ENCODE peak calls at places on chromosomes 2 and 18, in seven cellular contexts. F, W, K, H, G, C and J are unnamed samples.

GRCh38 chr2:13650586-13651180 is 933.9 kb downstream of the TRIB2 start:
- DNase-seq in F (no peak), C (no peak), W (no peak), G (no peak), K (no peak), H (no peak), J (no peak)

GRCh38 chr2:236875906-236876505 is 209.7 kb upstream of the COPS8 start:
- DNase-seq in K (no peak), C (peak; percentile 57), G (no peak), F (no peak), H (no peak), W (no peak), J (no peak)

GRCh38 chr2:9375857-9376428 is 47.4 kb downstream of the ITGB1BP1 start:
- DNase-seq in F (no peak), H (no peak), C (no peak), G (no peak), K (no peak), W (no peak), J (no peak)

GRCh38 chr2:231605607-231606091 is 13.0 kb downstream of the TEX44 start:
- DNase-seq in K (peak; percentile 76), F (no peak), C (no peak), W (peak; percentile 17), G (no peak), H (peak; percentile 55), J (no peak)

GRCh38 chr18:25646971-25647370 is 295.0 kb upstream of the ZNF521 start:
- DNase-seq in C (no peak), K (no peak), G (no peak), W (no peak), H (no peak), F (no peak), J (no peak)

GRCh38 chr2:173076557-173077345 is 1.1 kb downstream of the MAP3K20 start:
- DNase-seq in W (peak; percentile 28), G (peak; percentile 60), C (peak; percentile 58), H (peak; percentile 59), F (peak; percentile 56), K (peak; percentile 74), J (peak; percentile 55)

GRCh38 chr2:110149330-110150220 is 34.0 kb upstream of the MALL start:
- DNase-seq in H (no peak), F (no peak), C (no peak), K (no peak), G (no peak), W (no peak), J (no peak)

GRCh38 chr18:12287684-12288405 is 20.2 kb upstream of the TUBB6 start:
- DNase-seq in C (peak; percentile 81), W (peak; percentile 81), H (peak; percentile 56), K (peak; percentile 93), F (peak; percentile 85), G (peak; percentile 54), J (peak; percentile 90)

GRCh38 chr2:221392228-221392881 is 179.7 kb downstream of the EPHA4 start:
- DNase-seq in H (no peak), C (no peak), W (no peak), F (no peak), K (no peak), G (no peak), J (no peak)

GRCh38 chr18:78403371-78403770 is 576.2 kb upstream of the SALL3 start:
- DNase-seq in K (no peak), C (no peak), H (no peak), W (no peak), G (no peak), F (no peak), J (no peak)

GRCh38 chr2:10432315-10433181 is 15.6 kb downstream of the ODC1 start:
- DNase-seq in G (no peak), H (no peak), F (no peak), C (peak; percentile 59), W (peak; percentile 75), K (no peak), J (no peak)

GRCh38 chr2:68807821-68808266 is 63.4 kb downstream of the BMP10 start:
- DNase-seq in K (no peak), G (no peak), F (no peak), W (peak; percentile 30), H (no peak), C (peak; percentile 85), J (peak; percentile 76)

GRCh38 chr2:26521054-26521912 is 43.4 kb upstream of the OTOF start:
- DNase-seq in C (no peak), G (peak; percentile 1), K (peak; percentile 39), W (peak; percentile 21), H (no peak), F (no peak), J (no peak)

GRCh38 chr2:41647468-41648042 is 400.3 kb upstream of the PKDCC start:
- DNase-seq in H (no peak), W (no peak), C (no peak), F (no peak), G (no peak), K (no peak), J (no peak)

GRCh38 chr18:31102941-31103340 is 720 bp upstream of the DSC2 start:
- DNase-seq in W (no peak), G (no peak), K (no peak), H (no peak), C (no peak), F (no peak), J (no peak)

GRCh38 chr2:187985923-187986322 is 305.8 kb upstream of the GULP1 start:
- DNase-seq in K (no peak), C (no peak), W (no peak), G (no peak), F (no peak), H (no peak), J (no peak)

GRCh38 chr2:54908591-54908990 is 141.7 kb downstream of the RTN4 start:
- DNase-seq in C (no peak), F (no peak), H (no peak), G (peak; percentile 49), W (no peak), K (no peak), J (no peak)

GRCh38 chr2:170530284-170530745 is 184.8 kb upstream of the SP5 start:
- DNase-seq in W (peak; percentile 79), C (peak; percentile 87), H (peak; percentile 78), F (peak; percentile 83), G (peak; percentile 85), K (peak; percentile 96), J (peak; percentile 59)

GRCh38 chr2:206253125-206253787 is 21.2 kb upstream of the ZDBF2 start:
- DNase-seq in W (no peak), H (no peak), F (no peak), C (no peak), K (no peak), G (no peak), J (no peak)

DNA sequence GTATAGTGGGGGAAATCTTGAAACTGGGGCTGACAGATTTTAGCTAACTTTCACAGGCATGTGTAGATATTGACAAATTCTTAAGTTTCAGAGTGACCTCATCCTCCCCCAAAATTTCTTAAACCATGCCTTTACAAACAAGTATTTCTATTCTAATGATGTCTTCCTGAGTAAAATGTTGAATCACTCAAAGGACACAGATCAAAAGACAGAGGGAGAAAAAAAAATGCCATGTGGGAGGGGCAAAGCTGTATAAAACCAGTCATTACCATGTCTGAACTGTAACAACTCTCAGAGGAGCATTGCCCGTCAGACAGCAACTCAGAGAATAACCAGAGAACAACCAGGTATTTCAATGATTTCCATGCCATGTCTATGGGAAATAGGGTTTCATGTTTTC is at the start of gene SERPINB2:
- DNase-seq in F (no peak), K (no peak), W (no peak), H (no peak), C (no peak), G (no peak), J (no peak)
- TF ChIP-seq POLR2A in F (no peak), K (no peak), W (no peak), H (no peak), C (no peak), G (no peak), J (no peak)

GRCh38 chr2:113231064-113231463 is 47.7 kb downstream of the PAX8 start:
- DNase-seq in K (no peak), F (no peak), W (no peak), C (no peak), H (no peak), G (no peak), J (no peak)

GRCh38 chr2:113232730-113233129 is 46.0 kb downstream of the PAX8 start:
- DNase-seq in K (no peak), H (no peak), W (no peak), C (no peak), G (no peak), F (no peak), J (no peak)

GRCh38 chr2:113230531-113230930 is 48.2 kb downstream of the PAX8 start:
- DNase-seq in C (no peak), K (no peak), W (no peak), G (no peak), F (no peak), H (no peak), J (no peak)

GRCh38 chr2:113233593-113234550 is 44.8 kb downstream of the PAX8 start:
- DNase-seq in H (no peak), C (no peak), F (no peak), K (no peak), G (no peak), W (no peak), J (no peak)

DNA sequence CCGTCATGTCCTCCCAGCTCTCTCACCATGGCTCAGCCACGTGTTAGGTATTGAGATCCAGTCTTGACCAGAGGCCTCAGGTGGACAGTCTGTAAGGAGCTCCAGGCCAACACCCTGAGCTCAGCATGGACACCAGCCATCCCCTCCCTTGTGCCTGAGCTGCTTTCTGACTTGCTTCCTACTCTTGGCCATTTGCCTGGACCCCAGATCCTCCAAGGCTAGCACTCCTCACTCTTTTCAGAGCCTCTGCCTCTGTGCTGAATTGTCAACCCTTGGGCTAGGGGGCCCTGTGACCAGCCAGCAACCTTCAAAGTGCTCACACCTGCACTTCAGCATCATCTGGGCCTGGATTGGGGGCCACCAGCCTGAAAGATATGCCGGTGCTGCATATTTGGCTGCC is 46.6 kb downstream of the PAX8 start:
- DNase-seq in W (no peak), F (no peak), G (no peak), C (no peak), K (no peak), H (no peak), J (no peak)
- TF ChIP-seq CTCF in W (no peak), F (no peak), G (no peak), C (no peak), K (no peak), H (no peak), J (no peak)

GRCh38 chr18:29882620-29883019 is 1159.9 kb downstream of the DSC3 start:
- DNase-seq in C (no peak), W (no peak), H (no peak), F (no peak), K (no peak), G (no peak), J (no peak)
- H3K27ac ChIP-seq in C (no peak overlapping the region), W (no peak overlapping the region), H (no peak overlapping the region), F (no peak overlapping the region), K (no peak overlapping the region), G (no peak overlapping the region), J (no peak overlapping the region)

DNA sequence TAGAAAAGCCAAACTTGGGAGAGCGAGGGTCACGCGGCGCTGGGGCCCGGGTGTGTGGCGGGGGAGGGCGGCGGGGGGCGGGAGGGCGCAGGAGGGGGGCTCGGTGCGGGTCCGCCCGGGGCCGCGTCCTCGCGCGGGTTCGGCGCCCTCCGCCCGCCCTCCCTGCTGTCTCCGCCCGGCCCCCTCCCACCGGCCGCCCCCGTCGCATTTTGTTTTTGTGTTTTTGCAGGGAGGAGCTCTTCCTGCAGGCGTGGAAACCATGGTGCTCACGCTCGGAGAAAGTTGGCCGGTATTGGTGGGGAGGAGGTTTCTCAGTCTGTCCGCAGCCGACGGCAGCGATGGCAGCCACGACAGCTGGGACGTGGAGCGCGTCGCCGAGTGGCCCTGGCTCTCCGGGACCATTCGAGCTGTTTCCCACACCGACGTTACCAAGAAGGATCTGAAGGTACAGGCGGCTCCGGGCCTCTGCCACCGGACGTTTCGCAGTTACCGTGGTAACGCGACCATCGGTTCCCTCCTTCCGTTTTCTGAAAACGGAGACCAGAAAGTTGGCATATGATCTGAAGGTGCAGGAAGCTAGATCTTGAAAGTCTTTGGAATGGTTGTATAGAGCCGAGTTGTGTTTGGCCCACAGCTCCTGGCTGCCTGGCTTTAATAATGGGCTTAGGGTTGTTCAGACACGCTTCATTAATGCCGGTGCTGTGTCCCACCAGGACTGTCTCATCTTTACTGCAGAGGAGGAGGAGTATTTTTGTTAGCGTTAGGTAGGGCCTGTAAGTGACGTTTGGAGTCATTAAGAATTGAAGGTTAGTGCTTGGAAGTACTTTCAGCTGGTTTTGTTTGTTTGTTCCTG is 844 bp downstream of the KDM3A start:
- DNase-seq in W (peak; percentile 69), H (peak; percentile 65), K (peak; percentile 73), F (peak; percentile 55), C (peak; percentile 72), G (peak; percentile 58), J (peak; percentile 48)
- TF ChIP-seq POLR2A in W (peak; percentile 54), H (no peak), K (peak; percentile 10), F (no peak), C (peak; percentile 41), G (no peak), J (peak; percentile 21)